ENCODE peak calls at places on chromosome 2, in ten cellular contexts. O is GM23338; M is heart right ventricle; X is activated CD8-positive, alpha-beta T cell treated with anti-CD3 and anti-CD28 coated beads for 36 hours; I is Panc1; B is A549; C is BE2C; H is osteocyte; P is suprapubic skin; A is HCT116. F is an unnamed sample.

GRCh38 chr2:31087491-31087890 is 50.7 kb downstream of the GALNT14 start:
- DNase-seq in B (no peak), H (no peak), X (no peak), P (no peak), I (no peak), C (no peak), A (no peak), M (no peak), O (no peak), F (no peak)

GRCh38 chr2:197461073-197461472 is 7.7 kb downstream of the COQ10B start:
- DNase-seq in X (no peak), C (no peak), B (no peak), M (no peak), O (no peak), A (no peak), I (no peak), H (no peak), P (no peak), F (no peak)

GRCh38 chr2:145119225-145119624 is 599.3 kb upstream of the ZEB2 start:
- DNase-seq in M (no peak), O (no peak), X (no peak), P (no peak), I (no peak), A (no peak), C (no peak), H (no peak), B (no peak), F (no peak)

GRCh38 chr2:61354486-61355197 is 116.2 kb downstream of the USP34 start:
- DNase-seq in I (no peak), P (no peak), O (no peak), B (no peak), M (no peak), C (no peak), X (no peak), A (no peak), H (no peak), F (no peak)

GRCh38 chr2:112001136-112001764 is 53.8 kb upstream of the TMEM87B start:
- DNase-seq in A (no peak), M (no peak), C (no peak), I (no peak), H (no peak), O (no peak), X (no peak), P (no peak), B (no peak), F (no peak)

GRCh38 chr2:5695641-5696350 is 3.6 kb downstream of the SOX11 start:
- DNase-seq in X (no peak), C (no peak), A (no peak), I (no peak), P (no peak), H (no peak), O (peak), M (no peak), B (no peak), F (no peak)

GRCh38 chr2:38806001-38806400 is 28.0 kb downstream of the GEMIN6 start:
- DNase-seq in I (no peak), A (no peak), O (no peak), M (no peak), P (no peak), B (no peak), X (peak), C (no peak), H (no peak), F (no peak)

GRCh38 chr2:118832071-118832790 is 15.2 kb downstream of the EN1 start:
- DNase-seq in H (no peak), P (peak), B (no peak), I (no peak), C (no peak), X (no peak), M (no peak), A (no peak), O (no peak), F (no peak)

GRCh38 chr2:240960963-240961876 is 37.2 kb upstream of the SNED1 start:
- DNase-seq in X (no peak), I (no peak), H (peak), C (no peak), P (no peak), M (no peak), A (no peak), B (no peak), O (no peak), F (no peak)

GRCh38 chr2:219281588-219281987 is 2.4 kb downstream of the DNAJB2 start:
- DNase-seq in I (no peak), X (no peak), H (no peak), P (no peak), M (no peak), O (no peak), C (no peak), A (no peak), B (no peak), F (no peak)

GRCh38 chr2:157743051-157743450 is 114.4 kb upstream of the ACVR1C start:
- DNase-seq in C (no peak), I (no peak), O (no peak), M (no peak), B (no peak), P (no peak), X (peak), H (no peak), A (no peak), F (peak)

GRCh38 chr2:229731916-229732315 is 17.6 kb upstream of the DNER start:
- DNase-seq in X (no peak), M (no peak), C (peak), A (no peak), O (no peak), I (no peak), B (no peak), P (no peak), H (no peak), F (no peak)

GRCh38 chr2:233053928-233054774 is 6.0 kb upstream of the INPP5D start:
- DNase-seq in O (peak), M (peak), I (no peak), C (peak), X (peak), A (peak), B (peak), H (no peak), P (peak), F (peak)

GRCh38 chr2:153068067-153068466 is 349.6 kb downstream of the ARL6IP6 start:
- DNase-seq in P (no peak), H (no peak), I (no peak), O (no peak), M (no peak), B (no peak), X (no peak), C (no peak), A (no peak), F (no peak)

GRCh38 chr2:47539228-47539627 is 136.3 kb downstream of the MSH2 start:
- DNase-seq in M (no peak), A (no peak), I (no peak), X (no peak), C (no peak), P (no peak), B (no peak), H (no peak), O (peak), F (no peak)

GRCh38 chr2:10538224-10538894 is 90.2 kb upstream of the ODC1 start:
- DNase-seq in O (no peak), I (peak), P (no peak), B (peak), X (no peak), A (peak), M (no peak), C (no peak), H (no peak), F (no peak)

GRCh38 chr2:84940836-84941412 is 30.0 kb upstream of the KCMF1 start:
- DNase-seq in C (no peak), X (no peak), I (no peak), H (no peak), M (no peak), B (no peak), O (no peak), A (no peak), P (no peak), F (no peak)

GRCh38 chr2:159695798-159696448 is 16.4 kb upstream of the MARCHF7 start:
- DNase-seq in I (no peak), A (no peak), C (no peak), H (no peak), X (no peak), B (no peak), P (no peak), O (no peak), M (no peak), F (no peak)

GRCh38 chr2:182952741-182953450 is 85.4 kb downstream of the NCKAP1 start:
- DNase-seq in A (no peak), H (no peak), M (no peak), P (no peak), O (no peak), X (no peak), C (no peak), I (no peak), B (no peak), F (no peak)

GRCh38 chr2:151334082-151334815 is 23.1 kb upstream of the TNFAIP6 start:
- DNase-seq in C (no peak), X (no peak), O (no peak), M (no peak), A (no peak), B (peak), I (no peak), P (no peak), H (no peak), F (no peak)

GRCh38 chr2:42216712-42217111 is 47.6 kb downstream of the EML4 start:
- DNase-seq in I (no peak), A (no peak), C (no peak), M (no peak), X (no peak), O (no peak), H (no peak), B (no peak), P (no peak), F (no peak)

GRCh38 chr2:1548910-1549673 is 135.8 kb downstream of the TPO start:
- DNase-seq in M (no peak), H (peak), B (no peak), P (no peak), I (no peak), O (no peak), C (no peak), A (no peak), X (no peak), F (no peak)

GRCh38 chr2:6866239-6866745 is 585 bp upstream of the CMPK2 start:
- DNase-seq in I (no peak), C (peak), B (peak), M (no peak), H (no peak), O (peak), X (peak), P (no peak), A (peak), F (peak)

DNA sequence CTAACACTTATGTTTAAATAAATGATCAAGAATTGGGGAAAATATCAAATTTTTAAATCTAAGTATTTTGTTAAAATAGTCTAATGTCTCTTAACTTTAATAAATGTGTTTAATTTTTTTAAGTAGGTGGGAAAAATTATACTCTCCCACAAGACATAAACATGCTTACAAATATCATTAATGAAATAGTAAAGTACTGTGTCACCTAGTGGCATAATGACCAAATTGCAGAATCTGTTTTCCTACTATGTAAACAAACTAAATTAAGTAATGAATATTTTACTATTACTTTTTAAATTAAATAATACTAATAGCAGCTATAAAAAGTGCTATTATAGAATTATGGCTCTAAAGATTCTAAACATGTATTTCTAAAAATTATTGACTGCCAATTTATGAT is 52.0 kb upstream of the CHAC2 start:
- DNase-seq in P (no peak), M (no peak), O (peak), X (no peak), I (peak), B (peak), H (no peak), C (no peak), A (peak), F (no peak)
- TF ChIP-seq CTCF in P (no peak), M (peak), O (no peak), X (peak), I (peak), B (peak), H (peak), C (peak), A (peak), F (peak)

GRCh38 chr2:209577376-209578357 is 153.8 kb downstream of the MAP2 start:
- DNase-seq in X (no peak), P (no peak), H (no peak), A (peak), O (peak), M (no peak), B (no peak), C (peak), I (no peak), F (peak)
- TF ChIP-seq CTCF in X (peak), P (no peak), H (peak), A (peak), O (peak), M (peak), B (peak), C (peak), I (peak), F (peak)

GRCh38 chr2:45578056-45578843 is 32.8 kb downstream of the SRBD1 start:
- DNase-seq in I (peak), O (peak), X (peak), M (no peak), A (no peak), C (peak), H (no peak), P (no peak), B (peak), F (peak)
- TF ChIP-seq CTCF in I (peak), O (peak), X (peak), M (no peak), A (peak), C (peak), H (peak), P (no peak), B (peak), F (peak)

DNA sequence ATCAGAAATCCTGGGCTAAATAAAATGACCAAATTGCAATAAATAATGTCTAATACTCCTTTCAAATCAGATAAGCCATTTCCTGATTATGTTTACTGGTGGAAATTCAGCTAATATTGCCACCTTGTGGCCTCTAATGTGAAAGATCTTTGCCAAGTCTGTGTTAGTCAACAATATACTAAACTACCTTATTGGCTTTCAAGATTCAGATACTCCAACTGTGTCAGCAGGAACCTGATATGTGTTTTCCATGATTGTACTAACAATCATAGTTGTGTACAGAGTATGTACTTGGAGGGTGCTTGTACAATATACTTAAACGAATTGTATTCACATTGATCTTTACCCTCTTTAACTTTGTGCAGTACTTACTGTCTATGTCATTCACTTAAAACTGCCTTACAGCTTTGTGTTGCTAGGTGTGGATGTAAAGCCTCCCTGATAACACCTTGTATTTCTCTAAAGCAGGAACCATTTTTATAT is 75.4 kb upstream of the C2orf15 start:
- DNase-seq in O (peak), B (peak), X (no peak), M (no peak), H (no peak), I (peak), P (no peak), C (no peak), A (peak), F (peak)
- TF ChIP-seq CTCF in O (peak), B (peak), X (peak), M (peak), H (peak), I (peak), P (peak), C (peak), A (peak), F (peak)

GRCh38 chr2:154375625-154376020 is 322.9 kb upstream of the KCNJ3 start:
- DNase-seq in I (peak), P (no peak), X (no peak), C (peak), A (peak), B (peak), O (peak), M (no peak), H (no peak), F (peak)
- TF ChIP-seq CTCF in I (peak), P (no peak), X (no peak), C (peak), A (peak), B (peak), O (peak), M (peak), H (peak), F (peak)

DNA sequence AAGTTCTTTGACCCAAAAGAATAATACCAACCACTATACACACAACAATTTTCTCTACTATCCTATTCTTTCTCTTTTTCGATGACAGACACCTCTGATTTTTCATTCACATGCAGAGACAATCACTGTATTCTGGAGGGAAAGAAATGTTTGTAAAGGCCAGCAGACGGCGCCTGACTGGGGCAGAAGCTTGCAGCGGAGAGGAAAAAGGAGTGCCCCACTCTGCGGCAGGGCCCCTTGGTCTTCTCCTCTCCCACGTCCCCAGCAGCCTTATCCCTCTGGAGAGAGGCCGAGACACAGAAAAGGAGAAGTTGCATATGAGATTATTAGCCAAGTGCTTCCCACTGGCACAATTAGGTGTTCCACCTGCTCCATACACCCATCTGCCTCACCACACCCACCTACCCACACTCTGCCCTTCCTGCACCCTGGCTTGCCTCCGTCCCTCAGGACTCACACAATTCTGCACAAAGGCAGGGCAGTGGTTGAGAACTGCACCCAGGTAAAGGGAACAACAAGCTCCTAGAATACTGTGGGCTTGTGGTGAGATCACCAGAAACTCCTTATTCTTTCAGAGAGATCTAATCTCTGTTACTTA is 687.3 kb downstream of the NRXN1 start:
- DNase-seq in B (no peak), M (no peak), C (no peak), I (no peak), O (peak), P (no peak), H (no peak), A (no peak), X (no peak), F (no peak)
- TF ChIP-seq CTCF in B (peak), M (no peak), C (peak), I (peak), O (peak), P (no peak), H (no peak), A (peak), X (no peak), F (no peak)

DNA sequence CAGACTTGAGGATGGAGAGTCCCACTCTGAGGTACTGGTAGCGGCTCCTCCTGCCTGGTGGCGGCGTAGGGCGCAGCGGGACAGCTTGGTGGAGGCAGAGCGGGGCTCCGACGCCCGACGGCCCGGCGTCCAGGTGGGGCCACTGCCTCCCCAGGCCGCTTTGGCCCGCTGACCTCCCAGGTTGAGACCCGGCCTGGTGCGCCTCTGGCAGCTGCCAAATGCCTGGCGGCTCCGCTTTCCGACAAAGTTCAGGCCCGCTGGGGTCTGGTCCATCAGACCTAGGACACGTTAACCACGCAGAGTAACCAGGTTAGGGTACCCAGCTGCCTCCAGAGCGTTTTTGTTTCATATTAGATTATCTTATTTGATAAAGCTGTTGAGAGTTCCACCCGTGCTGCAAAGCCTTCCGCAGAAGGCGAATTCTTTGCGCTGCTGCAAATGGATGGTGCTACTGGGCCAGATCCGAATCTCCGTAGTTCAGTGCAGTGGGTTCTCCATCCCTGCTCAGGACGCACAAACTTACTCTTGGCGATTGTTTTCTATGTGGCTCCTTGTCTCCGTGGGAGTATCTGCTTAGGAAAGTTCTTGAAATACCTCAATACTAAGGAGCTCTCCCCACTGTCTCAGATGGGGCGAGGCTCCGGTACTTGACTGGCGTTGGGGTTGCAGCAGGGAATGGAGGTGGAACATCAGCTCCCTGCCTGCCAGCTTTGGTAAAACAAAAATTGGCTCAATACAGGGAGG is 405.9 kb downstream of the XIRP2 start:
- DNase-seq in X (peak), O (peak), I (no peak), C (peak), B (no peak), H (no peak), M (peak), A (no peak), P (no peak), F (no peak)
- TF ChIP-seq CTCF in X (no peak), O (no peak), I (no peak), C (no peak), B (no peak), H (no peak), M (no peak), A (no peak), P (no peak), F (no peak)